ENCODE peak calls at places on chromosomes 16 and 17, in ten cellular contexts. O, I, K, X, R, F, P, U, G and Y are unnamed samples.

GRCh38 chr16:4947722-4948503 is 10.2 kb upstream of the SEC14L5 start:
- DNase-seq in K (peak), G (no peak), U (no peak), X (no peak), I (peak), F (no peak), P (no peak), R (no peak), O (no peak), Y (no peak)

GRCh38 chr17:72122668-72123495 is 2.1 kb downstream of the SOX9 start:
- DNase-seq in G (peak), U (peak), K (no peak), O (no peak), X (peak), I (peak), R (no peak), F (no peak), P (peak), Y (peak)

GRCh38 chr17:40720904-40721303 is 17.4 kb upstream of the KRT24 start:
- DNase-seq in X (no peak), I (no peak), F (no peak), P (no peak), R (no peak), O (no peak), K (no peak), U (no peak), G (no peak), Y (no peak)

GRCh38 chr17:8041249-8041928 is 2.5 kb downstream of the ALOX15B start:
- DNase-seq in X (peak), R (no peak), O (peak), K (peak), I (peak), F (peak), P (peak), U (no peak), G (peak), Y (peak)

GRCh38 chr16:19410435-19411153 is 7.1 kb upstream of the TMC5 start:
- DNase-seq in X (peak), U (no peak), I (no peak), F (no peak), K (no peak), P (no peak), O (no peak), G (no peak), R (no peak), Y (peak)

GRCh38 chr16:57882797-57883196 is 80.5 kb upstream of the KIFC3 start:
- DNase-seq in I (no peak), P (no peak), K (no peak), F (no peak), U (no peak), G (peak), X (no peak), O (no peak), R (no peak), Y (no peak)

GRCh38 chr17:78779848-78780247 is 2.2 kb downstream of the CYTH1 start:
- DNase-seq in O (no peak), G (no peak), F (no peak), X (no peak), P (no peak), I (no peak), K (no peak), R (no peak), U (no peak), Y (no peak)

GRCh38 chr17:16215002-16215272 is 397 bp downstream of the NCOR1 start:
- DNase-seq in G (peak), R (peak), F (peak), X (peak), U (peak), O (no peak), K (no peak), I (peak), P (peak), Y (no peak)

GRCh38 chr16:48435906-48436305 is 50.7 kb upstream of the SIAH1 start:
- DNase-seq in O (no peak), F (no peak), U (no peak), R (no peak), X (no peak), K (no peak), G (no peak), I (no peak), P (no peak), Y (no peak)

GRCh38 chr16:24493859-24494258 is 45.5 kb upstream of the RBBP6 start:
- DNase-seq in O (no peak), P (peak), I (no peak), G (no peak), R (no peak), U (no peak), X (no peak), F (no peak), K (no peak), Y (no peak)

GRCh38 chr17:50364715-50365114 is 8.3 kb downstream of the MRPL27 start:
- DNase-seq in K (no peak), O (no peak), P (no peak), X (no peak), U (no peak), G (peak), R (no peak), F (no peak), I (no peak), Y (no peak)

DNA sequence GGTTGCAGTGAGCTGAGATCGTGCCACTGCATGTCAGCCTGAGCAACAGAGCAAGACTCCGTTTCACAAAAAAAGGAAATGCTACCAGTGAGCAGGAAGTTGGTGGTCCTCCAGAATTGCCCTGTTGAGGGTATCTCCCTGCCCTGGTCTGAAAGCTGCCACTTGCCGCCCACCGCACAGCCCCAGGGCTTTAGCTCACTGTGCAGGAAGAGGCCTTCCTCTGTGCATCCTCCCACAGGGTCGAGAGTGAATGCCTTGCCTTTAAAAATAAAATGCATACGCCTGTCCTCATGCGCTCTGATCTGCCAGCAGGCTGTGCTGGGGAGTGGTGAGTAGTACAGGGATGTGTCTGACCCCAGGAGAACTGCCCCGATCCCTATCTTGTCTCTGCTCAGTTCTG is 587.5 kb downstream of the MAF start:
- DNase-seq in I (no peak), G (no peak), X (no peak), P (no peak), F (peak), U (no peak), K (no peak), O (no peak), R (no peak), Y (no peak)
- TF ChIP-seq CTCF in I (no peak), G (no peak), X (no peak), P (no peak), F (no peak), U (no peak), K (no peak), O (no peak), R (no peak), Y (no peak)

DNA sequence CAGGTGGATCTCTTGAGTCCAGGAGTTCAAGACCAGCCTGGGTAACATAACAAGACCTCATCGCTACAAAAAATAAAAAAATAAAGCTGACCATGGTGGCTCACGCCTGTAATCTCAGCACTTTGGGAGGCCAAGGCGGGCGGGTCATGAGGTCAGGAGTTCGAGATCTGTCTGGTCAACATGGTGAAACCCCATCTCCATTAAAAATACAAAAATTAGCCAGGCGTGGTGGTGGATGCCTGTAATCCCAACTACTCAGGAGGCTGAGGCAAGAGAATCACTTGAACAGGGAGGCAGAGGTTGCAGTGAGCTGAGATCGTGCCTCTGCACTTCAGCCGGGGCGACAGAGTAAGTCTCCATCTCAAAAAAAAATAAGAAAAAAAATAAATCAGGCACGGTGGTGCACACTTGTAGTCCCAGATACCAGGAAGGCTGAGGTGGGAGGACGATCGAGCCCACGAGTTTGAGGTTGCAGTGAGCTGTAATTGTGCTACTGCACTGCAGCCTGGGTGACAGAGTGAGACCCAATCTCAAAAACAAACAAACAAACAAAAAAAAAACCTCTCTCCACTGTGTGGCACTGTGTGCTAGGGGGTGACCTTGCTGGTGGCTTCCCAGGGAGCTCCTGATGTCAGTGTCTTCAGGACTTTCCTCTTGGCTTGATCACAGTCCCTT is 19.8 kb upstream of the MAPK3 start:
- DNase-seq in P (no peak), O (no peak), K (peak), I (peak), G (no peak), F (no peak), U (no peak), X (peak), R (no peak), Y (no peak)
- TF ChIP-seq CTCF in P (no peak), O (no peak), K (peak), I (peak), G (no peak), F (peak), U (no peak), X (peak), R (no peak), Y (peak)

GRCh38 chr17:28317965-28318758 is 838 bp upstream of the TMEM97 start:
- DNase-seq in O (no peak), R (no peak), U (no peak), F (no peak), P (no peak), X (no peak), I (no peak), K (no peak), G (no peak), Y (no peak)

GRCh38 chr17:28320215-28321061 is 1.4 kb downstream of the TMEM97 start:
- DNase-seq in F (no peak), P (no peak), O (no peak), K (no peak), X (no peak), U (no peak), I (no peak), G (no peak), R (no peak), Y (no peak)

GRCh38 chr17:28315846-28316705 is 2.9 kb upstream of the TMEM97 start:
- DNase-seq in K (no peak), G (no peak), I (no peak), U (no peak), F (no peak), P (no peak), O (no peak), R (no peak), X (no peak), Y (no peak)

GRCh38 chr17:28317099-28317964 is 1.7 kb upstream of the TMEM97 start:
- DNase-seq in U (no peak), O (no peak), R (no peak), K (no peak), P (no peak), X (no peak), F (no peak), I (no peak), G (no peak), Y (no peak)

DNA sequence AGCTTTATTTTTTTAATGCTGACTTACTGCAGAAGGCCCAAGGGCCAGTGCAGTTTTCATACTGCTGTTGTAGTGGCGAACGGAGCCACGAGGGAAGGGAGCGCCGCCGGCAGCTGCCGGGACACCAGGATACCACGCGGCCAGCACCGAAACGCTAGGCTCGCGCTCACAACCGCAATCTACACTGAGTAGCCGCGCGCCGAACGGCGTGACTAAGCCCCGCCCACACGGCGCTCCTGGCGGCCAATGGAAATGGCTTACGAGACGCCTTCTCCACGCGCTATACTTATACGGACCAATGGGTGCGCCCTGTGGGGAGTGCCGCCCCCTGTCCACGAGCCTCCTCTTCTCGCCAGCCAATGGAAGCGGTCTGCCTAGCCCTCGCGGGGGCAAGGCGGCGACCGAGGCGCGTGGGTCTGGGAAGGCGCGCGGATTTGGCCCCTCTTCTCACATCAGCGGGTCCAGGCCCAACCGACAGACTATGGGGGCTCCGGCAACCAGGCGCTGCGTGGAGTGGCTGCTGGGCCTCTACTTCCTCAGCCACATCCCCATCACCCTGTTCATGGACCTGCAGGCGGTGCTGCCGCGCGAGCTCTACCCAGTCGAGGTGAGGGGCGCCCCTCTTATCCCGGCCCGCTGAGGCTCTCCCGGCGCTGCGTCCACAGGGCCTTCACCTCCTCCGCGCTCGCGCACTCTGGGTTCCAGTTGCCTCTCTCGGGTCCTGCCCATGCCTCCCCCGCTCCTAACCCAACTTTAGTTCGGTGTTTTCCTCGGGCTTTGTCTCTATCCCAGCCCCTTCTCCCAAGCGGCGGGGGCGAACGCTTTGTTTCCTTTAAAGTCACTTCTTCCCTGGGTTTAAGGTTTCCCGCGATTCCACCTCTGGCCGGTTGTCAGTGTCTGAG is at the start of gene TMEM97:
- DNase-seq in U (peak), P (peak), I (peak), G (peak), R (peak), K (peak), O (peak), F (peak), X (peak), Y (peak)
- TF ChIP-seq CTCF in U (peak), P (no peak), I (peak), G (peak), R (no peak), K (no peak), O (no peak), F (peak), X (no peak), Y (peak)

DNA sequence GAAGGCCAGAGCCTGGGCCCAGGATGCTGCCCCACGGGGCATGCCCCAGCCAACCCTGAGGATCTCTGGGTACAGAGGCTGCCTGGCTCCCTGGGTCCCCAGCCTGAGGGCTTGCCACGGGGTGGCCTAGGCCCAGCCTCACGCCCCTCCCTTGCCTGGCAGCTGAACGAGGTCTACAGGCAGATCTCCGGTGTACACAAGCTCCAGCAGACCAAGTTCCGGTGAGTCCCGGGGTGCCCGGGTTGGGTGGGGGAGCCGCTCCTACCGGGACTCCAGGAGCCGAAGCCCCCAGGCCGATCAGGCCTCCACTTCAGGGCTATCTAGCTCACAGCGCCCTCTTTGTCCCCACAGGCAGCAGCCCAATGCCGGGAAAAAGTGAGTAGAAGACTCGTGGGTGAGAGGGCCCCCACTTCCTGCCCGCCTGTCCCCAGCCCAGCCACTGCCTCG is 19.4 kb downstream of the ITGB4 start:
- DNase-seq in O (no peak), P (no peak), I (no peak), K (no peak), F (no peak), X (no peak), R (no peak), U (no peak), G (no peak), Y (no peak)
- TF ChIP-seq CTCF in O (no peak), P (no peak), I (peak), K (no peak), F (no peak), X (no peak), R (no peak), U (no peak), G (no peak), Y (no peak)

GRCh38 chr16:89168381-89169189 is 3.0 kb upstream of the CDH15 start:
- DNase-seq in F (no peak), X (no peak), O (no peak), I (no peak), G (no peak), R (no peak), P (no peak), U (no peak), K (no peak), Y (no peak)

GRCh38 chr16:89169778-89170177 is 1.8 kb upstream of the CDH15 start:
- DNase-seq in F (no peak), O (no peak), R (no peak), P (no peak), X (no peak), U (no peak), I (no peak), K (no peak), G (no peak), Y (no peak)

GRCh38 chr16:89172171-89172900 is 788 bp downstream of the CDH15 start:
- DNase-seq in X (no peak), R (no peak), K (no peak), G (no peak), I (no peak), F (no peak), O (no peak), U (no peak), P (no peak), Y (no peak)

GRCh38 chr16:89171216-89172170 is at the start of gene CDH15:
- DNase-seq in U (peak), O (peak), I (peak), K (peak), P (peak), F (peak), R (peak), G (peak), X (peak), Y (peak)

GRCh38 chr16:89170346-89171215 is 967 bp upstream of the CDH15 start:
- DNase-seq in K (no peak), O (no peak), P (no peak), X (no peak), U (no peak), F (peak), G (no peak), R (no peak), I (peak), Y (no peak)
- TF ChIP-seq CTCF in K (no peak), O (no peak), P (no peak), X (peak), U (no peak), F (peak), G (no peak), R (no peak), I (peak), Y (no peak)

GRCh38 chr17:47821424-47822379 is at the start of gene OSBPL7:
- DNase-seq in O (peak), F (peak), I (peak), P (peak), R (peak), G (peak), K (peak), U (peak), X (peak), Y (peak)
- TF ChIP-seq CTCF in O (peak), F (peak), I (peak), P (peak), R (peak), G (no peak), K (no peak), U (no peak), X (peak), Y (peak)

DNA sequence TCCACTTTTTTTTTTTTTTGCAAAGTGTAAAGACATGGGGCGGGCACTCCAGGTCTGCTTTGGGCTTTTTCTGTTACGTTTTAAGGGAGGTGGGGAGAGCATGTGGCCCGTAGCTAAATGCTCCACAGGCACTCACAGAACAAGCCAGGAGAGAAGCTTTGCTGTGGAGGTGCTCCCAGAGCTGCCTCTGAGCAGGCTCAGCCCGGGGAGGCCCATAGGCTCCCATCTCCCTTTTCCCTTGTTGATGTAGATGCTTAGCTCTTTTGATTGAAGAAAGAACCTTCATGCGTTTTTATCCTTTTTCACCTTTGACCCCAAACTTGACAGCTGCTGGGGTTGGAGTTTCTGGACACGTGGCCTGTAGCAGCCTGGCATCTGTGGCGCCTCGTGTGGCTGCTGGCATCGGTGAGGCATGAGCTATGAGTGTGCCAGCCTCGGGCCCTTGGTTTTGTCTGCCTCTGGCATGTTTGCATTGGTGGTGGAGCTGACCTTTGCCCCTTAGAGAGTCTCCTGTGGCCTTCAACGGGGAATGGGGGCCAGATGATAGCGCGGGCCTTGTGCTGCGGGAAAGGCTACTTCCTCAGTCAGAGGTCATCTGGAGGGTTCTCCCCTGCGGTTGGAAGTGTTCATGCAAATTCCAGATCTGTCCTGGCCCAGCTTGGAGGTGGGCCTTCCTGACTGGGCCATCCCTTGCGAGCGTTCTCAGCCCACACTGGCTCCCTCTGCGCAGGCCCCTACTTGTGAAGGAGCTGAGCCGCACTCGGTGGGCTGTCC is 20.0 kb upstream of the IL17C start:
- DNase-seq in R (no peak), K (no peak), O (no peak), G (no peak), U (no peak), X (no peak), P (no peak), F (no peak), I (no peak), Y (peak)
- TF ChIP-seq CTCF in R (no peak), K (no peak), O (no peak), G (no peak), U (no peak), X (no peak), P (no peak), F (no peak), I (no peak), Y (no peak)

GRCh38 chr16:803751-804075 is 3.2 kb upstream of the GNG13 start:
- DNase-seq in F (no peak), P (no peak), X (no peak), U (no peak), I (no peak), K (no peak), O (no peak), R (no peak), G (no peak), Y (no peak)
- TF ChIP-seq CTCF in F (no peak), P (no peak), X (no peak), U (no peak), I (no peak), K (no peak), O (no peak), R (no peak), G (no peak), Y (no peak)